ENCODE peak calls at places on chromosome 16, in five cellular contexts. C is Panc1, T is HCT116, S is GM12878, O is HL-60. I is an unnamed sample.

GRCh38 chr16:58814348-58814801 is 80.3 kb upstream of the GOT2 start:
- DNase-seq in C (no peak), T (peak; percentile 7), S (no peak), O (peak; percentile 34), I (peak; percentile 77)

GRCh38 chr16:76614255-76614654 is 337.1 kb downstream of the CNTNAP4 start:
- DNase-seq in C (no peak), T (no peak), S (no peak), O (no peak), I (no peak)

GRCh38 chr16:72467157-72467759 is 295.3 kb upstream of the PMFBP1 start:
- DNase-seq in C (peak; percentile 17), T (peak; percentile 28), S (no peak), O (peak; percentile 26), I (peak; percentile 81)

GRCh38 chr16:10728035-10728462 is 15.6 kb upstream of the NUBP1 start:
- DNase-seq in C (no peak), T (no peak), S (no peak), O (no peak), I (no peak)

GRCh38 chr16:86570542-86571196 is 4.0 kb downstream of the FOXC2 start:
- DNase-seq in C (no peak), T (no peak), S (no peak), O (no peak), I (peak; percentile 47)

GRCh38 chr16:88856122-88856827 is 472 bp downstream of the GALNS start:
- DNase-seq in C (no peak), T (no peak), S (no peak), O (no peak), I (peak; percentile 69)

GRCh38 chr16:58937661-58938060 is 203.5 kb upstream of the GOT2 start:
- DNase-seq in C (no peak), T (no peak), S (no peak), O (peak; percentile 71), I (no peak)

GRCh38 chr16:75075688-75076268 is 40.8 kb downstream of the LDHD start:
- DNase-seq in C (no peak), T (no peak), S (no peak), O (no peak), I (no peak)

GRCh38 chr16:89386786-89387185 is 103.6 kb downstream of the ANKRD11 start:
- DNase-seq in C (no peak), T (no peak), S (no peak), O (no peak), I (no peak)

GRCh38 chr16:88649924-88650748 is 717 bp downstream of the CYBA start:
- DNase-seq in C (no peak), T (no peak), S (no peak), O (peak; percentile 53), I (peak; percentile 64)

GRCh38 chr16:77974883-77975282 is 47.5 kb upstream of the CLEC3A start:
- DNase-seq in C (no peak), T (no peak), S (no peak), O (no peak), I (peak; percentile 68)

GRCh38 chr16:89502319-89502843 is 5.8 kb upstream of the SPG7 start:
- DNase-seq in C (no peak), T (peak; percentile 63), S (no peak), O (no peak), I (no peak)

GRCh38 chr16:10616744-10617640 is 36.6 kb upstream of the EMP2 start:
- DNase-seq in C (no peak), T (peak; percentile 8), S (no peak), O (no peak), I (peak; percentile 61)

GRCh38 chr16:10992112-10992511 is 47.7 kb downstream of the CLEC16A start:
- DNase-seq in C (no peak), T (no peak), S (no peak), O (no peak), I (no peak)

GRCh38 chr16:46673320-46674013 is 15.5 kb downstream of the VPS35 start:
- DNase-seq in C (no peak), T (peak; percentile 51), S (peak; percentile 27), O (peak; percentile 70), I (peak; percentile 89)

GRCh38 chr16:66165879-66166278 is 200.6 kb upstream of the CDH5 start:
- DNase-seq in C (no peak), T (no peak), S (no peak), O (no peak), I (no peak)

GRCh38 chr16:88376053-88376834 is 6.5 kb upstream of the ZNF469 start:
- DNase-seq in C (no peak), T (no peak), S (no peak), O (no peak), I (no peak)

GRCh38 chr16:67882374-67883145 is 2.1 kb upstream of the NRN1L start:
- DNase-seq in C (no peak), T (no peak), S (no peak), O (no peak), I (no peak)

GRCh38 chr16:13936596-13937081 is 16.7 kb downstream of the ERCC4 start:
- DNase-seq in C (no peak), T (no peak), S (no peak), O (peak; percentile 32), I (no peak)

GRCh38 chr16:77833906-77834599 is 45.7 kb downstream of the VAT1L start:
- DNase-seq in C (no peak), T (no peak), S (no peak), O (no peak), I (peak; percentile 75)

GRCh38 chr16:17312100-17312732 is 158.5 kb downstream of the XYLT1 start:
- DNase-seq in C (no peak), T (peak; percentile 73), S (no peak), O (no peak), I (no peak)

GRCh38 chr16:17311333-17312099 is 159.2 kb downstream of the XYLT1 start:
- DNase-seq in C (no peak), T (no peak), S (no peak), O (no peak), I (no peak)

GRCh38 chr16:17316005-17316404 is 154.8 kb downstream of the XYLT1 start:
- DNase-seq in C (no peak), T (no peak), S (no peak), O (no peak), I (no peak)

GRCh38 chr16:17314148-17314547 is 156.6 kb downstream of the XYLT1 start:
- DNase-seq in C (no peak), T (no peak), S (no peak), O (no peak), I (no peak)

DNA sequence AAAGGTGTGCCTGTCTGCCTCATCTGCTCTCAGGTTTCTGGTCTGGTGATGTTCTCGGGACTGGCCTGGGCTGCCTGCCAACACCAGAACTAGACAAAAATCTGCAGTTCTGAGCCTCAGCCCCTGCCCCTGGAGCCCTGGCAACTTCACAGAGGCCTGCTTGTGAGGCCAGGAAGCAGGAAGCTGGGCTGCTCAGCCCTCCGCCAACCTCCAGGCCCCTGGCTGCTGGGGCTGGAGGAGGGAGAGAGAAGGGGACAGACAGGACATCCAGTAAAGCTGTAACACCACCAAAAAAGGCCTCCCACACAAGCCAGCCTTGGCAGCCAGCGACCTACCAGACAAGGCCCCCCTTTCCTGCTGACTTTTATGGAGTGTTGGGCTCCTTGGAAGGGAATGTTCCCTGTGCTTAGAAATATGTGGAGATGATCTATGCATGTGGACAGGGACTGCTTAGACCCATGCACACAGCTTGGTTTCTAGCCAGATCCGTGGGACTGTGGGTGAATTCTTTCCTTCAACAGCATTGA is 157.6 kb downstream of the XYLT1 start:
- DNase-seq in C (no peak), T (no peak), S (no peak), O (no peak), I (no peak)
- TF ChIP-seq POLR2AphosphoS5 in C (no peak), T (no peak), S (no peak), O (no peak), I (no peak)

GRCh38 chr16:57668630-57669475 is 747 bp downstream of the ADGRG3 start:
- DNase-seq in C (no peak), T (no peak), S (no peak), O (no peak), I (no peak)

GRCh38 chr16:57667069-57667525 is 1.0 kb upstream of the ADGRG3 start:
- DNase-seq in C (no peak), T (no peak), S (no peak), O (no peak), I (no peak)

GRCh38 chr16:57666353-57667068 is 1.6 kb upstream of the ADGRG3 start:
- DNase-seq in C (no peak), T (no peak), S (no peak), O (no peak), I (no peak)

GRCh38 chr16:57668259-57668563 is at the start of gene ADGRG3:
- DNase-seq in C (no peak), T (no peak), S (no peak), O (no peak), I (no peak)

DNA sequence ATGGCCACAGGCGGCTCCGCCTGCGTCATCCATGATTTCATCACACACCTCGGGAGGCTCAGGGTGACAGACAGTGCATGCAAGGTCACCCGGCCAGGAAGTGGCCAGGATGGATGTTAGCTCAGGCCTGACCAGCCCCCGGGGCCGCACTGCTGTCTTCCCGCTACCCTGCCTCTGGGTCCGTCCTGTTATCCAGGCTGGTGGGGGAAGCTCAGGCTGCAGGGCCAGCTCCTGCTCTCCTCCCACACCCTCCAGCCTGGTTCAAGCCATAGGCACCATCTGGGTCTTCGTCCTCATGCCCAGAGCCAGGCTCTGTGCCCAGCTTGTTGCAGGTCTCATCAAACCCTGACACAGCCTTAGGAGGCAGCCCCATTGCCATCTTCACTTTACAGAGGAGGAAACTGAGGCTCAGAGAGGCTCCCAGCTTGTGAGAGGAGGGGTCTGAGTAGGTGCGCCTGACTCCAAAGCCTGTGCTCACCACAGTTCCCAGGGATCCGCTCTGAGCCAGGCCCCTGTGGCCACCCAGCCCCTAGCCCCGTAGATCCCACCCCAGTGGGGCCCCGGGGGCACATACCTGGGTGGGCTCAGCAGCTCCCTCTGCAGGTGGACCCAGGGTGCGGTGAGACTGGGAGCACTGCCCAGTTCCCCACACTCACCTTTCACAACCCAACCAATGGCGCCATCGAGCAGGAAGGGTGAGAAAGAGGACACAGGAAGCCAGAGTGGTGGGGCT is 414 bp upstream of the ADGRG3 start:
- DNase-seq in C (no peak), T (no peak), S (no peak), O (peak; percentile 89), I (peak; percentile 63)
- TF ChIP-seq CTCF in C (no peak), T (peak; percentile 55), S (peak; percentile 29), O (peak; percentile 57), I (peak; percentile 63)

DNA sequence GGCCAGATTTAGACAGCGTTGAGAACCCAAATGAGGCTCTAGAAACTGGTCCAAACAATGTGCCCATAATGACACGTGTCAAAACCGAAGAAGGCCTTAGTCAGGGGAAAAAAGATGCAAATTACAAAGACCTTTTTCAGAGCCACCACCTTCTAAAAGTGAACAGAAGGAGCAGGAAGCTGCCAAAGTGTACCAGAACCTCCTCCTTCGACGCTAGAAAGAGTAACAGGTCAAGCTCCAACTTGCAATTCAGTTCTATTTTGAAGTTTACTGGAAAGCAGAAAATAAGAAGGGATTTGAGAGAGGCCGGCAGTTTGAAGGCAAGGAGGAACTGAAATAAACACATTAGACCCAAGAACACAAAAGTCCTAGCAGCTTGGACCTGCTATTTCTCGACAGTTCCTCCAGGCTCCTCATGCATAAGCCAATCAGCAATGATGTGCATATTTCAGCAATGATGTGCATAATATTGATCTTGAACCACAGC is 61.8 kb downstream of the XYLT1 start:
- DNase-seq in C (no peak), T (no peak), S (peak; percentile 72), O (no peak), I (no peak)
- TF ChIP-seq REST in C (no peak), T (no peak), S (no peak), O (no peak), I (no peak)

DNA sequence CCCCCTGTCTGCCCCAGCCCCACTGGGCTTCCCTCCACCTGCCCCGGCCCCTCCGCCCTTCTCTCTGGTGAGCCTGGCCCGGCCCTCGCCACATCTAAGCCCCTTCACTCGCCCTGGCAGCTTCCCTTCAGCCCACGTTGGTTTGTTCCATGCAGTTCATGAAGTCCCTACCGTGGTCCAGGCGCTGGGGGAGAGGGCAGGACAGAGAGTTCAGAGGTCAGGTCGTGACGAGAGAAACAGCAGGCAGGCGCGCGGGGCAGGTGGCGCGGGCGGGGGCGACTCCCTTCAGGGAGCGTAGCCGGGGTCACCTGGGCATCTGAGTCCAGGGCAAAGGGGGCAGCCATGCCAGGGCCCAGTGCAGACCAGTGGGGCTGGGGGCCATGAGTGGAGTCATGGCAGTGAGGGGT is 8.9 kb upstream of the TEDC2 start:
- DNase-seq in C (no peak), T (no peak), S (no peak), O (no peak), I (no peak)
- TF ChIP-seq POLR2AphosphoS5 in C (no peak), T (no peak), S (no peak), O (no peak), I (no peak)